ENCODE peak calls at places on chromosomes 16 and 17, in nine cellular contexts. One of them, this sample, is unnamed.
A peak's percentile ranks its signal among the peaks of the same experiment; 100 is the strongest.

GRCh38 chr16:81522141-81522701 is 77.6 kb downstream of the CMIP start:
- DNase-seq in hepatocyte: no peak
- DNase-seq in activated T-cell treated with anti-CD3 and anti-CD28 coated beads, Interleukin-2, amount 50 U/mL, for 4 hours: no peak
- DNase-seq in mesendoderm: peak; percentile 81
- DNase-seq in adrenal gland: no peak
- DNase-seq in HFF-Myc: no peak
- DNase-seq in midbrain: peak; percentile 16
- DNase-seq in stomach: no peak
- DNase-seq in GM23248: no peak
- DNase-seq in this sample: peak; percentile 20

GRCh38 chr17:58587713-58588117 is 73.3 kb upstream of the MTMR4 start:
- DNase-seq in hepatocyte: peak; percentile 70
- DNase-seq in activated T-cell treated with anti-CD3 and anti-CD28 coated beads, Interleukin-2, amount 50 U/mL, for 4 hours: peak; percentile 52
- DNase-seq in mesendoderm: peak; percentile 83
- DNase-seq in adrenal gland: peak; percentile 42
- DNase-seq in HFF-Myc: no peak
- DNase-seq in midbrain: peak; percentile 58
- DNase-seq in stomach: peak; percentile 62
- DNase-seq in GM23248: peak; percentile 48
- DNase-seq in this sample: peak; percentile 77

GRCh38 chr17:10754861-10755591 is 25.2 kb upstream of the TMEM220 start:
- DNase-seq in hepatocyte: peak; percentile 54
- DNase-seq in activated T-cell treated with anti-CD3 and anti-CD28 coated beads, Interleukin-2, amount 50 U/mL, for 4 hours: no peak
- DNase-seq in mesendoderm: peak; percentile 85
- DNase-seq in adrenal gland: no peak
- DNase-seq in HFF-Myc: no peak
- DNase-seq in midbrain: no peak
- DNase-seq in stomach: no peak
- DNase-seq in GM23248: no peak
- DNase-seq in this sample: no peak

GRCh38 chr17:76390003-76390421 is 5.6 kb downstream of the SPHK1 start:
- DNase-seq in hepatocyte: no peak
- DNase-seq in activated T-cell treated with anti-CD3 and anti-CD28 coated beads, Interleukin-2, amount 50 U/mL, for 4 hours: no peak
- DNase-seq in mesendoderm: no peak
- DNase-seq in adrenal gland: no peak
- DNase-seq in HFF-Myc: no peak
- DNase-seq in midbrain: no peak
- DNase-seq in stomach: no peak
- DNase-seq in GM23248: peak; percentile 35
- DNase-seq in this sample: no peak

GRCh38 chr17:40479754-40480480 is 21.5 kb downstream of the TNS4 start:
- DNase-seq in hepatocyte: no peak
- DNase-seq in activated T-cell treated with anti-CD3 and anti-CD28 coated beads, Interleukin-2, amount 50 U/mL, for 4 hours: no peak
- DNase-seq in mesendoderm: no peak
- DNase-seq in adrenal gland: no peak
- DNase-seq in HFF-Myc: no peak
- DNase-seq in midbrain: no peak
- DNase-seq in stomach: no peak
- DNase-seq in GM23248: no peak
- DNase-seq in this sample: no peak

GRCh38 chr16:1432388-1433262 is 1.7 kb downstream of the PERCC1 start:
- DNase-seq in hepatocyte: no peak
- DNase-seq in activated T-cell treated with anti-CD3 and anti-CD28 coated beads, Interleukin-2, amount 50 U/mL, for 4 hours: no peak
- DNase-seq in mesendoderm: no peak
- DNase-seq in adrenal gland: no peak
- DNase-seq in HFF-Myc: no peak
- DNase-seq in midbrain: no peak
- DNase-seq in stomach: no peak
- DNase-seq in GM23248: no peak
- DNase-seq in this sample: no peak

GRCh38 chr17:72387487-72387886 is 266.7 kb downstream of the SOX9 start:
- DNase-seq in hepatocyte: peak; percentile 57
- DNase-seq in activated T-cell treated with anti-CD3 and anti-CD28 coated beads, Interleukin-2, amount 50 U/mL, for 4 hours: no peak
- DNase-seq in mesendoderm: peak; percentile 79
- DNase-seq in adrenal gland: no peak
- DNase-seq in HFF-Myc: no peak
- DNase-seq in midbrain: no peak
- DNase-seq in stomach: no peak
- DNase-seq in GM23248: peak; percentile 86
- DNase-seq in this sample: no peak

GRCh38 chr16:89099905-89100304 is 6.3 kb downstream of the ACSF3 start:
- DNase-seq in hepatocyte: no peak
- DNase-seq in activated T-cell treated with anti-CD3 and anti-CD28 coated beads, Interleukin-2, amount 50 U/mL, for 4 hours: no peak
- DNase-seq in mesendoderm: no peak
- DNase-seq in adrenal gland: peak; percentile 16
- DNase-seq in HFF-Myc: no peak
- DNase-seq in midbrain: no peak
- DNase-seq in stomach: no peak
- DNase-seq in GM23248: peak; percentile 47
- DNase-seq in this sample: no peak

GRCh38 chr17:33582661-33583060 is 289.6 kb upstream of the ASIC2 start:
- DNase-seq in hepatocyte: no peak
- DNase-seq in activated T-cell treated with anti-CD3 and anti-CD28 coated beads, Interleukin-2, amount 50 U/mL, for 4 hours: no peak
- DNase-seq in mesendoderm: no peak
- DNase-seq in adrenal gland: no peak
- DNase-seq in HFF-Myc: no peak
- DNase-seq in midbrain: no peak
- DNase-seq in stomach: no peak
- DNase-seq in GM23248: no peak
- DNase-seq in this sample: no peak

GRCh38 chr17:19384723-19385391 is 2.1 kb downstream of the MFAP4 start:
- DNase-seq in hepatocyte: peak; percentile 88
- DNase-seq in activated T-cell treated with anti-CD3 and anti-CD28 coated beads, Interleukin-2, amount 50 U/mL, for 4 hours: no peak
- DNase-seq in mesendoderm: peak; percentile 53
- DNase-seq in adrenal gland: peak; percentile 71
- DNase-seq in HFF-Myc: peak; percentile 94
- DNase-seq in midbrain: peak; percentile 83
- DNase-seq in stomach: peak; percentile 76
- DNase-seq in GM23248: peak; percentile 88
- DNase-seq in this sample: peak; percentile 13

GRCh38 chr16:56841233-56841632 is 23.8 kb upstream of the SLC12A3 start:
- DNase-seq in hepatocyte: no peak
- DNase-seq in activated T-cell treated with anti-CD3 and anti-CD28 coated beads, Interleukin-2, amount 50 U/mL, for 4 hours: no peak
- DNase-seq in mesendoderm: no peak
- DNase-seq in adrenal gland: no peak
- DNase-seq in HFF-Myc: peak; percentile 71
- DNase-seq in midbrain: no peak
- DNase-seq in stomach: no peak
- DNase-seq in GM23248: peak; percentile 74
- DNase-seq in this sample: no peak

GRCh38 chr17:81662002-81662401 is 4.4 kb downstream of the OXLD1 start:
- DNase-seq in hepatocyte: no peak
- DNase-seq in activated T-cell treated with anti-CD3 and anti-CD28 coated beads, Interleukin-2, amount 50 U/mL, for 4 hours: no peak
- DNase-seq in mesendoderm: no peak
- DNase-seq in adrenal gland: no peak
- DNase-seq in HFF-Myc: no peak
- DNase-seq in midbrain: no peak
- DNase-seq in stomach: no peak
- DNase-seq in GM23248: no peak
- DNase-seq in this sample: no peak

GRCh38 chr16:27617678-27618077 is 67.7 kb downstream of the KATNIP start:
- DNase-seq in hepatocyte: no peak
- DNase-seq in activated T-cell treated with anti-CD3 and anti-CD28 coated beads, Interleukin-2, amount 50 U/mL, for 4 hours: no peak
- DNase-seq in mesendoderm: no peak
- DNase-seq in adrenal gland: no peak
- DNase-seq in HFF-Myc: no peak
- DNase-seq in midbrain: no peak
- DNase-seq in stomach: no peak
- DNase-seq in GM23248: no peak
- DNase-seq in this sample: no peak

GRCh38 chr16:19458722-19459379 is 41.2 kb downstream of the TMC5 start:
- DNase-seq in hepatocyte: no peak
- DNase-seq in activated T-cell treated with anti-CD3 and anti-CD28 coated beads, Interleukin-2, amount 50 U/mL, for 4 hours: no peak
- DNase-seq in mesendoderm: peak; percentile 42
- DNase-seq in adrenal gland: no peak
- DNase-seq in HFF-Myc: no peak
- DNase-seq in midbrain: no peak
- DNase-seq in stomach: no peak
- DNase-seq in GM23248: no peak
- DNase-seq in this sample: no peak

GRCh38 chr17:7747586-7747985 is 30.0 kb downstream of the DNAH2 start:
- DNase-seq in hepatocyte: no peak
- DNase-seq in activated T-cell treated with anti-CD3 and anti-CD28 coated beads, Interleukin-2, amount 50 U/mL, for 4 hours: no peak
- DNase-seq in mesendoderm: peak; percentile 66
- DNase-seq in adrenal gland: no peak
- DNase-seq in HFF-Myc: peak; percentile 32
- DNase-seq in midbrain: no peak
- DNase-seq in stomach: no peak
- DNase-seq in GM23248: peak; percentile 63
- DNase-seq in this sample: no peak

GRCh38 chr16:3188925-3189825 is 1.2 kb downstream of the OR1F1 start:
- DNase-seq in hepatocyte: no peak
- DNase-seq in activated T-cell treated with anti-CD3 and anti-CD28 coated beads, Interleukin-2, amount 50 U/mL, for 4 hours: no peak
- DNase-seq in mesendoderm: peak; percentile 90
- DNase-seq in adrenal gland: no peak
- DNase-seq in HFF-Myc: no peak
- DNase-seq in midbrain: no peak
- DNase-seq in stomach: no peak
- DNase-seq in GM23248: peak; percentile 73
- DNase-seq in this sample: no peak

GRCh38 chr17:78993241-78993956 is 13.7 kb upstream of the LGALS3BP start:
- DNase-seq in hepatocyte: peak; percentile 74
- DNase-seq in activated T-cell treated with anti-CD3 and anti-CD28 coated beads, Interleukin-2, amount 50 U/mL, for 4 hours: peak; percentile 40
- DNase-seq in mesendoderm: peak; percentile 57
- DNase-seq in adrenal gland: peak; percentile 62
- DNase-seq in HFF-Myc: no peak
- DNase-seq in midbrain: peak; percentile 54
- DNase-seq in stomach: peak; percentile 72
- DNase-seq in GM23248: peak; percentile 60
- DNase-seq in this sample: peak; percentile 63

GRCh38 chr17:41516828-41517283 is 1.8 kb downstream of the KRT15 start:
- DNase-seq in hepatocyte: no peak
- DNase-seq in activated T-cell treated with anti-CD3 and anti-CD28 coated beads, Interleukin-2, amount 50 U/mL, for 4 hours: no peak
- DNase-seq in mesendoderm: no peak
- DNase-seq in adrenal gland: no peak
- DNase-seq in HFF-Myc: no peak
- DNase-seq in midbrain: no peak
- DNase-seq in stomach: no peak
- DNase-seq in GM23248: no peak
- DNase-seq in this sample: no peak

GRCh38 chr16:47849736-47850135 is 306.1 kb downstream of the ABCC12 start:
- DNase-seq in hepatocyte: no peak
- DNase-seq in activated T-cell treated with anti-CD3 and anti-CD28 coated beads, Interleukin-2, amount 50 U/mL, for 4 hours: no peak
- DNase-seq in mesendoderm: no peak
- DNase-seq in adrenal gland: no peak
- DNase-seq in HFF-Myc: no peak
- DNase-seq in midbrain: no peak
- DNase-seq in stomach: no peak
- DNase-seq in GM23248: no peak
- DNase-seq in this sample: no peak

This sample was measured in NAMALWA.